ENCODE peak calls at places on chromosomes 2 and 18, in four cellular contexts. One of them, this sample, is unnamed.

GRCh38 chr2:239739206-239739605 is 285.9 kb downstream of the NDUFA10 start:
- DNase-seq in GM13976: no peak
- DNase-seq in astrocyte of the spinal cord: no peak
- DNase-seq in CD4-positive, alpha-beta memory T cell: no peak
- DNase-seq in this sample: no peak

GRCh38 chr2:57597940-57598339 is 448.7 kb upstream of the VRK2 start:
- DNase-seq in GM13976: no peak
- DNase-seq in astrocyte of the spinal cord: no peak
- DNase-seq in CD4-positive, alpha-beta memory T cell: no peak
- DNase-seq in this sample: no peak

GRCh38 chr2:212892193-212892592 is 259.2 kb downstream of the IKZF2 start:
- DNase-seq in GM13976: no peak
- DNase-seq in astrocyte of the spinal cord: peak; percentile 48
- DNase-seq in CD4-positive, alpha-beta memory T cell: no peak
- DNase-seq in this sample: no peak

GRCh38 chr2:191202209-191202721 is 42.9 kb upstream of the MYO1B start:
- DNase-seq in GM13976: no peak
- DNase-seq in astrocyte of the spinal cord: peak; percentile 65
- DNase-seq in CD4-positive, alpha-beta memory T cell: no peak
- DNase-seq in this sample: no peak

GRCh38 chr2:129765326-129766158 is 213.9 kb upstream of the RAB6C start:
- DNase-seq in GM13976: no peak
- DNase-seq in astrocyte of the spinal cord: no peak
- DNase-seq in CD4-positive, alpha-beta memory T cell: no peak
- DNase-seq in this sample: no peak

GRCh38 chr18:48990497-48991298 is 39.9 kb upstream of the SMAD7 start:
- DNase-seq in GM13976: peak; percentile 28
- DNase-seq in astrocyte of the spinal cord: peak; percentile 52
- DNase-seq in CD4-positive, alpha-beta memory T cell: no peak
- DNase-seq in this sample: no peak

GRCh38 chr2:207487650-207488315 is 42.0 kb upstream of the CREB1 start:
- DNase-seq in GM13976: no peak
- DNase-seq in astrocyte of the spinal cord: peak; percentile 90
- DNase-seq in CD4-positive, alpha-beta memory T cell: no peak
- DNase-seq in this sample: no peak

GRCh38 chr2:196324212-196324611 is 152.8 kb upstream of the STK17B start:
- DNase-seq in GM13976: no peak
- DNase-seq in astrocyte of the spinal cord: no peak
- DNase-seq in CD4-positive, alpha-beta memory T cell: no peak
- DNase-seq in this sample: no peak

This sample was measured in CD4-positive, CD25-positive, alpha-beta regulatory T cell.